ENCODE peak calls at places on chromosomes 12 and 14, in seven cellular contexts. V is activated T-cell treated with anti-CD3 and anti-CD28 coated beads for 1 hour, Y is dermis blood vessel endothelial cell, G is astrocyte, O is hippocampal formation, A is midbrain, Z is OCI-LY7. X is an unnamed sample.

GRCh38 chr12:103821773-103822172 is 19.3 kb downstream of the NT5DC3 start:
- DNase-seq in Y (no peak), Z (no peak), V (no peak), O (no peak), G (peak; percentile 29), A (no peak), X (no peak)

GRCh38 chr12:84994436-84994835 is 41.6 kb downstream of the TSPAN19 start:
- DNase-seq in Z (no peak), A (no peak), O (no peak), Y (peak; percentile 37), G (no peak), V (no peak), X (no peak)

GRCh38 chr12:95653761-95654546 is 102.7 kb upstream of the USP44 start:
- DNase-seq in O (no peak), V (no peak), G (peak; percentile 34), Z (peak; percentile 10), A (no peak), Y (peak; percentile 40), X (peak; percentile 29)

GRCh38 chr12:101680647-101681046 is 16.8 kb upstream of the CHPT1 start:
- DNase-seq in A (no peak), G (no peak), Z (no peak), O (no peak), V (no peak), Y (no peak), X (no peak)

GRCh38 chr12:1698638-1699214 is 7.9 kb downstream of the ADIPOR2 start:
- DNase-seq in A (no peak), G (no peak), Z (no peak), O (no peak), Y (no peak), V (no peak), X (no peak)

GRCh38 chr14:81285250-81285649 is 64.5 kb upstream of the GTF2A1 start:
- DNase-seq in G (no peak), V (no peak), Z (no peak), Y (no peak), O (no peak), A (no peak), X (peak; percentile 15)

GRCh38 chr14:101276309-101277091 is 284.8 kb upstream of the DIO3 start:
- DNase-seq in Z (no peak), Y (no peak), V (no peak), O (no peak), A (no peak), G (peak; percentile 67), X (no peak)

GRCh38 chr12:118259079-118259478 is 113.6 kb downstream of the TAOK3 start:
- DNase-seq in A (no peak), Y (peak; percentile 35), O (no peak), G (peak; percentile 22), V (no peak), Z (no peak), X (no peak)

GRCh38 chr14:30223385-30223785 is 295.7 kb upstream of the PRKD1 start:
- DNase-seq in G (peak; percentile 91), A (no peak), V (no peak), Y (peak; percentile 97), O (no peak), Z (no peak), X (peak; percentile 84)

GRCh38 chr12:116821291-116821690 is 60.0 kb downstream of the HRK start:
- DNase-seq in G (no peak), V (no peak), Z (no peak), A (no peak), Y (no peak), O (no peak), X (no peak)

GRCh38 chr14:75427126-75427481 is 718 bp upstream of the JDP2 start:
- DNase-seq in O (no peak), V (no peak), Y (no peak), G (no peak), Z (peak; percentile 49), A (no peak), X (no peak)

X was measured in RPMI8226.